ENCODE peak calls at places on chromosomes 12 and 14, in nine cellular contexts. D is CD4-positive, alpha-beta T cell; S is NCI-H460; I is ELR; R is activated T-helper 1 cell treated with anti-CD3 and anti-CD28 coated beads, Interleukin-2, amount 50 U/mL, for 16 hours; Q is naive B cell; B is CD8-positive, alpha-beta memory T cell; O is NCI-H2081; M is NCI-H1436. J is an unnamed sample.

GRCh38 chr12:116066381-116067230 is 210.9 kb downstream of the MED13L start:
- DNase-seq in O (no peak), Q (peak), B (peak), R (peak), D (peak), M (no peak), I (peak), S (peak), J (peak)

GRCh38 chr12:49882248-49882850 is 21.4 kb downstream of the FAIM2 start:
- DNase-seq in S (no peak), I (no peak), M (no peak), B (no peak), Q (no peak), O (no peak), R (no peak), D (no peak), J (no peak)

GRCh38 chr14:58133739-58134138 is 18.3 kb downstream of the ARMH4 start:
- DNase-seq in Q (no peak), D (no peak), M (no peak), I (peak), O (no peak), B (no peak), R (no peak), S (no peak), J (no peak)

GRCh38 chr12:4589941-4590340 is 27.9 kb downstream of the DYRK4 start:
- DNase-seq in I (no peak), B (no peak), S (no peak), Q (no peak), D (no peak), M (no peak), R (no peak), O (no peak), J (no peak)

GRCh38 chr12:4434299-4434698 is 11.3 kb downstream of the FGF6 start:
- DNase-seq in I (no peak), S (no peak), Q (no peak), O (no peak), D (no peak), M (no peak), B (no peak), R (no peak), J (no peak)

GRCh38 chr14:31978423-31978822 is 98.7 kb upstream of the ARHGAP5 start:
- DNase-seq in R (no peak), S (no peak), O (no peak), B (no peak), M (no peak), D (no peak), Q (no peak), I (no peak), J (no peak)

GRCh38 chr12:38838211-38838850 is 67.1 kb downstream of the CPNE8 start:
- DNase-seq in D (no peak), M (no peak), O (no peak), B (no peak), Q (no peak), R (no peak), I (no peak), S (no peak), J (no peak)

GRCh38 chr14:67166450-67166853 is 22.8 kb upstream of the GARIN2 start:
- DNase-seq in D (peak), R (no peak), Q (peak), S (peak), I (peak), O (peak), B (no peak), M (no peak), J (peak)

GRCh38 chr14:102049258-102050025 is 37.4 kb downstream of the HSP90AA1 start:
- DNase-seq in I (no peak), B (no peak), M (no peak), S (no peak), O (no peak), Q (no peak), R (no peak), D (no peak), J (no peak)